ENCODE peak calls at places on chromosomes 4 and X, in six cellular contexts. N, S, P, Q, K and J are unnamed samples.

GRCh38 chr4:153520871-153521329 is 54.7 kb downstream of the TMEM131L start:
- DNase-seq in P (no peak), N (no peak), K (no peak), Q (no peak), S (no peak), J (no peak)

GRCh38 chr4:99644453-99644852 is 13.2 kb downstream of the C4orf54 start:
- DNase-seq in N (no peak), K (no peak), Q (no peak), S (no peak), P (no peak), J (no peak)

GRCh38 chr4:38224850-38225249 is 264.7 kb downstream of the PTTG2 start:
- DNase-seq in Q (no peak), N (no peak), P (no peak), K (no peak), S (no peak), J (no peak)

GRCh38 chr4:128228778-128229457 is 58.7 kb downstream of the PGRMC2 start:
- DNase-seq in S (peak; percentile 76), P (no peak), K (no peak), Q (no peak), N (no peak), J (no peak)

GRCh38 chrX:47560179-47560830 is 700 bp upstream of the ARAF start:
- DNase-seq in K (no peak), P (no peak), S (no peak), Q (no peak), N (no peak), J (no peak)

GRCh38 chrX:17812763-17813162 is 48.3 kb downstream of the RAI2 start:
- DNase-seq in N (no peak), S (peak; percentile 35), K (no peak), Q (peak; percentile 45), P (no peak), J (no peak)

GRCh38 chr4:84151574-84151973 is 347.5 kb downstream of the NKX6-1 start:
- DNase-seq in P (no peak), Q (no peak), N (no peak), S (no peak), K (no peak), J (no peak)

GRCh38 chr4:71338846-71339593 is at the start of gene SLC4A4:
- DNase-seq in Q (no peak), S (peak; percentile 17), K (no peak), P (no peak), N (no peak), J (no peak)

GRCh38 chrX:148540114-148540513 is 39.7 kb downstream of the AFF2 start:
- DNase-seq in S (no peak), N (no peak), K (no peak), P (no peak), Q (no peak), J (no peak)

GRCh38 chrX:151393514-151393913 is 3.5 kb upstream of the VMA21 start:
- DNase-seq in P (no peak), N (no peak), S (peak; percentile 9), K (no peak), Q (no peak), J (peak; percentile 38)

GRCh38 chr4:160956875-160957274 is 1206.9 kb downstream of the FSTL5 start:
- DNase-seq in S (no peak), Q (no peak), K (no peak), P (no peak), N (no peak), J (no peak)

GRCh38 chrX:124338733-124339514 is 6.5 kb downstream of the TEX13D start:
- DNase-seq in P (no peak), Q (no peak), S (no peak), N (no peak), K (no peak), J (peak; percentile 33)

DNA sequence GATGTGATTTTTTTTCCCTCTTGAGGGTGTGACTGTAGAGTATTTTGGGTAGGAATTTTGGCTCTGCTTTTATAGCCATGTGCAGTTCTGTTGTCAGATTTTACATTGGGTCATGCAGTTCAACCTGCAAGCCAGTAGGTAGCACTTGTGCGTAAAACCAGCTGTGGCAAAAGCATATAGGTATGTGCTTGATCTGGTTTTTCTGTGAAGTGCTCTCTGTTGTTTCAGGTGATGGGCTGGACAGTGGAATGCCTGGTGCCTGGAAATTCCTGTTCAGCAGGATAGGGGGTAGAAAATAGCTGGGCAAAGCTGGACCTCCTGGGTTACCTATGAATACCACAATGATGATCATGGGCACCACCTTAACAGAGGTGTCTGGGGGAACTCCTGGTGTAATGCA is 584.2 kb upstream of the PCDH10 start:
- DNase-seq in P (no peak), K (no peak), N (no peak), S (no peak), Q (no peak), J (no peak)
- TF ChIP-seq CTCF in P (no peak), K (no peak), N (no peak), S (no peak), Q (no peak), J (no peak)

GRCh38 chrX:43963726-43964125 is 9.5 kb downstream of the NDP start:
- DNase-seq in N (no peak), S (no peak), Q (no peak), P (no peak), K (no peak), J (no peak)

GRCh38 chrX:43964936-43965335 is 8.3 kb downstream of the NDP start:
- DNase-seq in K (no peak), Q (no peak), N (no peak), P (no peak), S (no peak), J (no peak)

GRCh38 chrX:43962636-43963035 is 10.6 kb downstream of the NDP start:
- DNase-seq in S (no peak), Q (no peak), N (no peak), P (no peak), K (no peak), J (no peak)

GRCh38 chrX:43958529-43958928 is 14.7 kb downstream of the NDP start:
- DNase-seq in N (no peak), Q (peak; percentile 43), S (peak; percentile 87), K (peak; percentile 35), P (peak; percentile 35), J (no peak)

GRCh38 chrX:43961699-43962098 is 11.5 kb downstream of the NDP start:
- DNase-seq in N (no peak), S (no peak), Q (no peak), K (no peak), P (no peak), J (no peak)
- TF ChIP-seq CTCF in N (no peak), S (peak; percentile 19), Q (no peak), K (peak; percentile 15), P (no peak), J (no peak)

DNA sequence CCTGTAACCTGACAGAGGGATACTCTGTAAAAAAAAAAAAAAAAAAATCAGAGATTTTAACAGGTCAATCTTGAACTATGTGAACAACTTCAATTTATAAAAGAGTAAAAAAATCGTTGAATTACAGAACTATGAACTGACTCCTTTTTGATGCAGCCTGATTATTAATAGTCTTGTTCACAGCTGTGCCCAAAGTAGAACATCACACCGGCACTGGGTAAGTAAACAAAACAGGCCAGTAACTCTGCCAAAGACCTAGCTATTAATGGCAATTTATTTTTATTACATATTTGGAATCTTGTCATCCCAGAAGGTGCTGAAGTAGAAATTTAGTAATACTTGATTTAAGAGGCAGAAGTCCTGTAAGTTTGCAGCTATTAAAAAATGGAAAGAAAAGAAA is 31.4 kb downstream of the CPE start:
- DNase-seq in P (no peak), Q (no peak), N (no peak), K (no peak), S (no peak), J (no peak)
- TF ChIP-seq CTCF in P (no peak), Q (no peak), N (no peak), K (no peak), S (no peak), J (no peak)

GRCh38 chrX:104310084-104310483 is 55.4 kb upstream of the ESX1 start:
- DNase-seq in S (peak; percentile 66), Q (no peak), P (peak; percentile 62), N (no peak), K (no peak), J (no peak)
- TF ChIP-seq CTCF in S (peak; percentile 53), Q (no peak), P (peak; percentile 42), N (no peak), K (no peak), J (no peak)